ENCODE peak calls at places on chromosomes 16 and 17, in seven cellular contexts. W is CD8-positive, alpha-beta T cell; G is Peyer's patch; Z is fibroblast of lung; K is A549; T is CD4-positive, CD25-positive, alpha-beta regulatory T cell; B is left ventricle myocardium inferior. Q is an unnamed sample.

GRCh38 chr16:24996301-24996700 is 18.9 kb downstream of the ARHGAP17 start:
- DNase-seq in K (no peak), T (no peak), B (no peak), Z (no peak), G (peak), W (no peak), Q (no peak)

GRCh38 chr17:19019041-19019941 is 14.7 kb upstream of the FAM83G start:
- DNase-seq in K (no peak), B (peak), G (no peak), W (no peak), T (no peak), Z (no peak), Q (peak)

GRCh38 chr17:50715471-50715870 is 3.9 kb upstream of the LUC7L3 start:
- DNase-seq in W (no peak), B (no peak), K (no peak), Z (no peak), G (no peak), T (no peak), Q (no peak)

GRCh38 chr17:59893617-59894100 is 738 bp downstream of the RPS6KB1 start:
- DNase-seq in Z (peak), K (peak), T (peak), B (no peak), G (no peak), W (no peak), Q (no peak)

GRCh38 chr16:67539691-67540635 is 11.3 kb downstream of the RIPOR1 start:
- DNase-seq in B (no peak), K (no peak), T (no peak), G (no peak), W (no peak), Z (no peak), Q (no peak)

GRCh38 chr16:88373927-88374492 is 8.7 kb upstream of the ZNF469 start:
- DNase-seq in W (no peak), K (no peak), T (no peak), G (no peak), Z (no peak), B (no peak), Q (no peak)

GRCh38 chr16:12426122-12426521 is 377.6 kb downstream of the CPPED1 start:
- DNase-seq in W (no peak), Z (peak), T (no peak), K (no peak), B (no peak), G (no peak), Q (no peak)

GRCh38 chr16:24282129-24282528 is 26.0 kb downstream of the CACNG3 start:
- DNase-seq in T (no peak), W (no peak), G (no peak), Z (no peak), B (no peak), K (no peak), Q (no peak)

GRCh38 chr17:78120537-78120936 is 8.0 kb downstream of the TMC6 start:
- DNase-seq in W (no peak), B (no peak), T (no peak), Z (no peak), K (no peak), G (no peak), Q (no peak)

GRCh38 chr17:19897108-19897854 is 29.5 kb upstream of the ULK2 start:
- DNase-seq in W (no peak), Z (peak), G (no peak), K (peak), B (peak), T (no peak), Q (no peak)

GRCh38 chr16:1156983-1157638 is 4.2 kb downstream of the CACNA1H start:
- DNase-seq in Z (no peak), B (no peak), T (no peak), K (no peak), W (no peak), G (no peak), Q (no peak)

GRCh38 chr17:68356520-68356919 is 65.2 kb downstream of the ARSG start:
- DNase-seq in B (no peak), K (no peak), T (peak), G (peak), W (peak), Z (no peak), Q (no peak)

GRCh38 chr16:28298511-28298878 is 6.2 kb downstream of the SBK1 start:
- DNase-seq in B (no peak), G (no peak), Z (no peak), K (no peak), T (no peak), W (no peak), Q (no peak)

GRCh38 chr17:63675607-63676539 is 24.1 kb downstream of the LIMD2 start:
- DNase-seq in Z (peak), B (peak), T (no peak), G (peak), K (peak), W (no peak), Q (peak)

GRCh38 chr16:53960050-53960812 is 256.3 kb downstream of the FTO start:
- DNase-seq in G (no peak), Z (no peak), K (no peak), T (no peak), W (no peak), B (no peak), Q (no peak)

GRCh38 chr17:46264456-46265198 is 30.3 kb upstream of the LRRC37A start:
- DNase-seq in T (peak), B (no peak), Z (peak), G (no peak), K (peak), W (peak), Q (no peak)

GRCh38 chr17:50935201-50936124 is 69.3 kb upstream of the TOB1 start:
- DNase-seq in B (no peak), G (no peak), W (no peak), Z (no peak), T (no peak), K (peak), Q (peak)

GRCh38 chr17:29212681-29213121 is 32.5 kb upstream of the MYO18A start:
- DNase-seq in T (no peak), B (no peak), K (no peak), G (no peak), W (no peak), Z (no peak), Q (no peak)

GRCh38 chr17:79715318-79716182 is 15.2 kb upstream of the ENPP7 start:
- DNase-seq in K (no peak), Z (no peak), B (no peak), T (no peak), G (no peak), W (no peak), Q (no peak)

GRCh38 chr16:77171750-77172635 is 19.0 kb upstream of the MON1B start:
- DNase-seq in T (peak), G (no peak), Z (peak), W (no peak), B (no peak), K (peak), Q (no peak)

DNA sequence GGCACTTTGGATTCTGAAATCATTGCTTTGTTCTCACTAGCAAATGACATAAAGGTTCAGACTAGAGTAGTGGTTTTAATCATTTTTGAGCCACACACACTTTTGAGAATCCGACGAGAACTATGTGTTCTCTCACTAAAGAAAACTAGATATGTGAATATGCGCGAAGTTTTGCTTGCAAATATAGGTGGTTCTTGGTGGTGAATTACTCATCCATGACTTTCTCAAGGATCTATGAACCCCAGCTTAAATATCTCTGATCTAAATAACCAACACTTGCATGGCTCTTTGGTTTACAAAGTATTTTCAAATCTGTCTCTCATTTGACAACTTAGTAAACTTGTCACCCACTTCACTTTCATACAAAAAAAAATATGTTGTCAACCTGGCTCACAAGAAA is 54.8 kb downstream of the NOG start:
- DNase-seq in Z (no peak), B (no peak), T (no peak), G (no peak), W (no peak), K (no peak), Q (no peak)
- H3K4me3 ChIP-seq in Z (no peak), B (no peak), T (no peak), G (no peak), W (no peak), K (no peak), Q (no peak)

DNA sequence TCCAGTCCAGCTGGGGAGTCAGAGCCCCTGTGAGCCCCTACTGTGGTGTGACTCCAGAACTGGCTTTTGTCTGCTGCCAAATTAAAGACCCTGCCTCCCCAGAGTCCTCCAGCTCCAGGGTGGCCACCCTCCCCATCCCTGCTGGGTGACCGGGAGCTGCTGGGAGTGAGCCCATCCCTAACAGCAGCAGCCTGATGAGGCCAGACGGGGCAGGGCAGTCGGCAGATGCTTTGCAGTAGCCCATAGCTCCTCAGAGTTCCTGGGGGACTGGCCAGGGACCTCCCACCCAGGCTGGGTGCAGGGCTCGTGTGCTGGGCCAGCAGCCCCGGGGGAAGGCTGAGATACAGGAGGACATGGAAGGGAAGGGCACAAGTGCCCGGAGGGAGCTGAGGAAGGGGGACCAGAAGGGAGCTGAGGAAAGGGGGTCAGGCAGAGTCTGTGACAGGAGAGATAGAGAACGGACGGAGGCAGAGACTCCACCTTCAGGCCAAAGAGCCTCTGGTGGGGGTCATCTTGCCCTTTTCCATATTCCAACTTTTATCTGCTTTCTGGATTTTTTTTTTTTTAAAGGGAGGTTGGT is 12.7 kb upstream of the MRPS23 start:
- DNase-seq in G (no peak), Z (no peak), W (no peak), T (no peak), B (no peak), K (no peak), Q (peak)
- H3K27ac ChIP-seq in G (peak), Z (peak), W (no peak), T (no peak), B (peak), K (peak), Q (peak)

DNA sequence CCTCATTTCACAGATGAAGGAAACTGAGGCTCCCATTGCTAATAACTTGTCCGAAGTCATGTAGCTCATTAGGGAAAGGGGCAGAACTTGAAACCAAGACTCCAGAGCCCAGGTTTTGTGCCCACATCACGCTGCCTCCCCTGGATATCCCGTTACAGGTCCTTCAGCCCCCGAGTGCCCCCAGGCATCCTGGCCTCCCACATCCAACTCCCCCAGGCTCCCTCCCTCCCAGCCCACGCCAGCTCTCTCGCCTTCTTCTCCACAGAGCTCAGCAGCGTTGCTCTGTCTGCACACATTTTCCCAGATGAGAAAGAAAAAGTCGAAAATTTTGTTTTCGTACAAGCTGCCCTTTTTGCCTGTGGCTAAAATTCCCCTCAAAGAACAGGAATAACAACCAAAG is 14.3 kb upstream of the METTL22 start:
- DNase-seq in W (no peak), T (no peak), B (no peak), G (no peak), Z (no peak), K (no peak), Q (no peak)
- H3K4me3 ChIP-seq in W (no peak), T (no peak), B (no peak), G (no peak), Z (no peak), K (no peak), Q (no peak)

GRCh38 chr17:676060-676745 is 38.4 kb downstream of the VPS53 start:
- DNase-seq in B (no peak), W (no peak), Z (peak), T (no peak), K (no peak), G (no peak), Q (no peak)
- H3K27ac ChIP-seq in B (peak), W (no peak), Z (peak), T (no peak), K (no peak), G (peak), Q (no peak)

GRCh38 chr17:1783834-1784611 is 22.2 kb downstream of the SERPINF1 start:
- DNase-seq in K (peak), W (no peak), Z (peak), T (peak), B (peak), G (peak), Q (peak)

GRCh38 chr17:1783271-1783670 is 21.4 kb downstream of the SERPINF1 start:
- DNase-seq in W (no peak), B (no peak), G (peak), K (no peak), Z (no peak), T (no peak), Q (peak)

GRCh38 chr17:1779571-1780074 is 17.8 kb downstream of the SERPINF1 start:
- DNase-seq in K (no peak), G (peak), W (no peak), T (no peak), B (peak), Z (peak), Q (no peak)

GRCh38 chr17:1785925-1786324 is 24.1 kb downstream of the SERPINF1 start:
- DNase-seq in Z (peak), B (peak), K (no peak), W (no peak), G (no peak), T (no peak), Q (no peak)

DNA sequence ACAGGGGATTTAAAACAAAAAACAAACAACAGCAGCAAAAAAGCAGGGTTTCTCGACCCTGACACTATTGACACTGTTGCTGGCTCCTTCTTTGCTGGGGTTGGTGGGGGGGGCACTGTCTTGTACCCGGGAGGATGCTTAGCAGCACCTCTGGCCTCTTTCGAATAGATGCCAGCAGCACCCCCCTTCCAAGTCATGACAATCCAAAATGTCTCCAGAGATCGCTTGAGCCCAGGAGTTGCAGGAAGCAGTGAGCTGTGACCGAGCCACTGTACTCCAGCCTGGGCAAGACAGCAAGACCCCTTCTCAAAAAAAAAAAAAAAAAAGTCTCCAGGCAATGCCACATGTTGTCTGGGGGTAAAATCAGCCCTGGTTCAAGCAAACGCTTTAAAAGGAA is 20.3 kb downstream of the SERPINF1 start:
- DNase-seq in T (no peak), Z (no peak), G (no peak), W (no peak), K (no peak), B (no peak), Q (no peak)
- H3K4me3 ChIP-seq in T (no peak), Z (no peak), G (no peak), W (no peak), K (no peak), B (peak), Q (no peak)

GRCh38 chr16:18983565-18984424 is at the start of gene TMC7:
- DNase-seq in Z (peak), T (peak), K (peak), B (peak), G (no peak), W (no peak), Q (peak)

GRCh38 chr16:18979936-18980335 is 3.8 kb upstream of the TMC7 start:
- DNase-seq in W (no peak), Z (no peak), B (no peak), K (no peak), G (no peak), T (no peak), Q (no peak)

GRCh38 chr16:18984425-18985005 is 781 bp downstream of the TMC7 start:
- DNase-seq in B (no peak), Z (no peak), W (no peak), K (peak), G (no peak), T (no peak), Q (no peak)
- H3K27ac ChIP-seq in B (peak), Z (no peak), W (no peak), K (peak), G (peak), T (no peak), Q (peak)

DNA sequence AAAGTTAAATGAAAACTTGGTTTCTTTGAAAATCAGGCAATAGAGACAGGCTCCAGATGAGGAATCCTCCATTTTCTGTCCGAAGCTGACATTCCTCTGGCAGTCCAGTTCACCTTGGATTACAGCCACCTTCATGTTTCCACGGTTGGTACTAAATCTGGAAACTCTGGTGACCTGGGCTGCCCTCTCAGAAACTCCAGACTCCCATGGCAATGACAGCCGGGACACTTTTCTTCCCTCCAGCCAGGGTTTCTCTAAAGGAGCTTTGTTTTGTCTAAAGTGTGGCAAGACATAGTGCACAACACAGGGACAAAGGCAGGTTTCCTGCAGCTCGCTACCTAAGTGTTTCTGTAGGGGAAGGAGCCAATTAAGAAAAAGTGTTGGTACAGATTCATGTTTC is 36.0 kb downstream of the CLUAP1 start:
- DNase-seq in Z (no peak), G (no peak), B (no peak), K (no peak), W (no peak), T (no peak), Q (no peak)
- H3K4me3 ChIP-seq in Z (no peak), G (no peak), B (no peak), K (no peak), W (no peak), T (no peak), Q (no peak)